ENCODE peak calls at places on chromosomes 4 and X, in five cellular contexts. J is fibroblast of lung, C is AG04449, O is heart left ventricle, I is body of pancreas. A is an unnamed sample.

GRCh38 chr4:120009731-120010130 is 56.9 kb downstream of the MAD2L1 start:
- DNase-seq in J (peak), I (no peak), O (no peak), C (peak), A (peak)

GRCh38 chr4:157095716-157096115 is 19.8 kb downstream of the GLRB start:
- DNase-seq in J (no peak), O (no peak), C (no peak), I (no peak), A (no peak)

GRCh38 chr4:99024481-99025275 is 29.2 kb downstream of the METAP1 start:
- DNase-seq in I (peak), O (peak), C (no peak), J (no peak), A (no peak)

GRCh38 chr4:8113611-8114343 is 44.8 kb downstream of the ABLIM2 start:
- DNase-seq in C (no peak), I (peak), O (no peak), J (no peak), A (no peak)

GRCh38 chr4:41679991-41680390 is 68.5 kb downstream of the PHOX2B start:
- DNase-seq in O (no peak), I (no peak), C (no peak), J (no peak), A (peak)

GRCh38 chr4:137471461-137471860 is 60.8 kb downstream of the PCDH18 start:
- DNase-seq in C (no peak), J (no peak), O (no peak), I (no peak), A (no peak)

GRCh38 chrX:37287741-37288424 is 61.3 kb upstream of the PRRG1 start:
- DNase-seq in I (no peak), C (no peak), O (no peak), J (no peak), A (no peak)

GRCh38 chrX:11040405-11040804 is 70.7 kb upstream of the HCCS start:
- DNase-seq in C (no peak), O (no peak), J (peak), I (no peak), A (no peak)

GRCh38 chrX:884091-884490 is 253.5 kb downstream of the SHOX start:
- DNase-seq in I (no peak), J (no peak), O (no peak), C (no peak), A (no peak)

GRCh38 chrX:19064175-19064574 is 58.1 kb downstream of the ADGRG2 start:
- DNase-seq in I (no peak), C (no peak), O (no peak), J (peak), A (peak)

GRCh38 chrX:34884693-34885277 is 57.8 kb upstream of the FAM47B start:
- DNase-seq in I (no peak), J (peak), C (no peak), O (no peak), A (peak)

GRCh38 chr4:8648816-8649630 is 56.5 kb downstream of the CPZ start:
- DNase-seq in J (no peak), C (no peak), I (no peak), O (no peak), A (no peak)

GRCh38 chrX:132118361-132118760 is 9.5 kb downstream of the FRMD7 start:
- DNase-seq in O (no peak), C (no peak), J (no peak), I (no peak), A (no peak)

GRCh38 chr4:40736910-40737309 is 12.8 kb upstream of the NSUN7 start:
- DNase-seq in C (no peak), O (no peak), J (peak), I (no peak), A (peak)

DNA sequence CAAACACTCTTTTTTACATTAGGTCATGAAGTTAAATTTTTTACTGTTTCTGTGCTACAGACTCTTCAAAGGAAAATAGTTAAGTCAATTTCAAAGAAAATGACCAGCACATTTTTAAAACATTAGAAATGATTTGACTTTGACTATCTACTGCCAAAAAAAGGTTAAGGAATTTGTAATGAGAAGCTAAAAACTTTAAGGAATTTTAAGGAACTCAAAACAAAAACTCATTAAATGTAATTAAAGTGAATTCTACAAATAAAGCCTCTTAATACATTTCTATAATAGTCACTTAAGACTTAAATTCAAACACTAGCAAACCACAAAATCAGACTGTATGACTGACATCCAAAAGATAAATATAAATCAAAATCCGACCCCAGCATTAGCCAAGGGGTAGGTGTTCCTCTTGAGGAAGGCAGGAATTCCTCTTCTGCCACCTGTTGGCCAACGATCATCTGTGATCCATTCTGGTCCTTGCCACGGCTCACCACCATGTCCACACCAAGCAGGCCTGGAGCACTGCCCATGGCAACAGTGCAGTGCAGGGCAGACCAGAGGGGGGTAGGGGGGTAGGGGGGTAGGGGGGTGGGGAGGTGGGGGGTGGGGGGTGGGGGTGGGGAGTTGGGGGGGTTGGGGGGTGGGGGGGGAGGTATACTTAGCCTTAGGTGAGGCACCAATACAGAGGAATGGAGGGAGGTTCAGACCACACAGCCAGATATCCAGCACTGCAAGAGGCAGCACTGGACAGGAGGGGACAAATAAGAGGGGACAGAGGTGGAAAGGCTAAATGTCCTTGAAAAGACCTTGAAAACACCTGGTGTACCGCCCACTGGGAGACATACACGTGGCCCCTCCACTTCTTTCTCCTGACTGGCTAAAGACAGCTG is 287.4 kb downstream of the CHIC1 start:
- DNase-seq in O (no peak), C (no peak), J (peak), I (peak), A (peak)
- TF ChIP-seq CTCF in O (no peak), C (no peak), J (peak), I (no peak), A (peak)

DNA sequence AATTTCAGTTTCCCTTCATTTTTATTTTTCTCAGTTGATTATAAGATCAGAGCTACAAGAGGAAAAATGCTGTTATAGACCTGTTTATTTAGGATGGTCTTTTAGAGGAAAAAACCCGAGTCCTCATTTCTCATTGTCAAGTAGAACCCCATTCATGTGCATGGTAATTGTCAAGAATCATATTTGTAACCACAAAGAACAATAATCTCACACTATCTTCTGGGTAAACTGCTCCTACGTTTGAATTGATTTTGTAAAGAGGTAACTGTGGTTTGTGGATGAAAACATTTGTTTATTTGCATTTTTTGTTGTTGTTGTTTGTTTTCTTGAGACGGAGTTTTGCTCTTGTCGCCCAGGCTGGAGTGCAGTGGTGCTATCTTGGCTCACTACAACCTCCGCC is 23.8 kb downstream of the RAPGEF2 start:
- DNase-seq in O (no peak), I (no peak), C (no peak), J (no peak), A (no peak)
- H3K4me3 ChIP-seq in O (no peak), I (no peak), C (no peak), J (no peak), A (no peak)

DNA sequence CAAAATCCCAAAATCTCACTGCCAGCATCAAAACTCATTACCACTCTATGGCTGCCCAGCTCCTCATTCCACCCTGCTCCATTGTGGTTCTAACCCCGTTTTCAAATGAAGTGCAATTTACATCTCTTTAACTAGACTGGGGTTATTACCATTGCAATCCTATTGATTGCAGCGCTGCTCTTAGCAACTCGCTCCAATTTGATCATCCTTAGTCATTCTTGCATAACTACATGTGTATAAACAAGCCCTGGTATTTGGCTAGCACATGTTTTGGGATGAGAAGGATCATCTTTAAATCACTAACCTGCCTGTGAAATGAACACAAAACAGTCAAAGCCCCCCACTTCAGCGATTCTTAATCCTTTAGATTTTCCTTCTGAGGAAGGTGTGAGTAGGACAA is 340.1 kb upstream of the PPARGC1A start:
- DNase-seq in C (no peak), O (no peak), J (peak), I (no peak), A (no peak)
- TF ChIP-seq CTCF in C (no peak), O (no peak), J (no peak), I (no peak), A (no peak)

GRCh38 chrX:150567645-150568319 is 639 bp upstream of the MTM1 start:
- DNase-seq in I (no peak), J (no peak), C (no peak), O (no peak), A (no peak)
- H3K4me3 ChIP-seq in I (no peak), J (peak), C (no peak), O (peak), A (peak)

DNA sequence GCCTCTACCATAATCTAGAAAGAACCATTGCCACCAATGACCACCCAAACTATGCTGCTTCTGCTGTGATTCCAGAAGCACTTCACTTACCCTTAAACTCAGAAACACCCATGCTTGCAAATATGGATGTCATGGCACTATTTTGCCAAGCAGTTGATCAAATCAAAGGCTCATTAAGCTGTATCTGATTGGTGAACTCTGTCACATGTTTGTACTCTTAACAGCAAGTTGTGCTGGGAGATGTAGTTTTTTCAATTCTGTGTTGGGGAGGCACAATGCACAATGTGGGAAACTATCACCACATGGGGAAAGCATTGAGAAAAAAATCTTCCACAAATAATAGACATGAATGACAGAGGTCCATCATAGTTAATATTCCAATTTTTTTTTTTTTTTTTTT is 19.2 kb upstream of the SPCS3 start:
- DNase-seq in I (no peak), O (no peak), C (no peak), J (no peak), A (no peak)
- TF ChIP-seq CTCF in I (no peak), O (no peak), C (no peak), J (no peak), A (no peak)

GRCh38 chr4:112343330-112343729 is 46.2 kb downstream of the ALPK1 start:
- DNase-seq in C (no peak), O (no peak), J (no peak), I (no peak), A (no peak)
- H3K4me3 ChIP-seq in C (no peak), O (no peak), J (no peak), I (no peak), A (no peak)

GRCh38 chr4:163356104-163356503 is 12.4 kb downstream of the NPY5R start:
- DNase-seq in I (no peak), J (no peak), O (no peak), C (no peak), A (no peak)
- TF ChIP-seq CTCF in I (no peak), J (no peak), O (no peak), C (no peak), A (no peak)